ENCODE peak calls at places on chromosome 18, in nine cellular contexts. J is stomach, R is HCT116, X is NB4, Z is uterus, W is ovary, P is A549, M is right lobe of liver, V is GM12878. Q is an unnamed sample.

GRCh38 chr18:59724116-59724515 is 26.9 kb upstream of the CCBE1 start:
- DNase-seq in J (no peak), R (no peak), X (no peak), Z (no peak), W (no peak), P (no peak), M (no peak), V (no peak), Q (no peak)

GRCh38 chr18:12067671-12068070 is 26.0 kb upstream of the ANKRD62 start:
- DNase-seq in J (no peak), R (no peak), X (no peak), Z (no peak), W (no peak), P (no peak), M (no peak), V (no peak), Q (no peak)

GRCh38 chr18:22378672-22379282 is 38.9 kb downstream of the CTAGE1 start:
- DNase-seq in J (peak; percentile 60), R (peak; percentile 39), X (peak; percentile 32), Z (no peak), W (no peak), P (peak; percentile 46), M (no peak), V (no peak), Q (peak; percentile 40)

GRCh38 chr18:2901405-2901989 is 54.7 kb downstream of the EMILIN2 start:
- DNase-seq in J (no peak), R (no peak), X (no peak), Z (peak; percentile 74), W (peak; percentile 58), P (no peak), M (no peak), V (no peak), Q (no peak)

GRCh38 chr18:36441872-36442271 is 144.4 kb downstream of the FHOD3 start:
- DNase-seq in J (no peak), R (no peak), X (no peak), Z (no peak), W (peak; percentile 45), P (no peak), M (no peak), V (no peak), Q (no peak)

GRCh38 chr18:59900222-59901128 is 679 bp downstream of the PMAIP1 start:
- DNase-seq in J (peak; percentile 44), R (no peak), X (peak; percentile 91), Z (peak; percentile 21), W (no peak), P (no peak), M (no peak), V (no peak), Q (no peak)

GRCh38 chr18:23992941-23993280 is 21.6 kb upstream of the TTC39C start:
- DNase-seq in J (no peak), R (no peak), X (no peak), Z (no peak), W (no peak), P (no peak), M (no peak), V (no peak), Q (no peak)

GRCh38 chr18:56696966-56697365 is 45.8 kb downstream of the WDR7 start:
- DNase-seq in J (no peak), R (no peak), X (no peak), Z (no peak), W (no peak), P (peak; percentile 12), M (no peak), V (no peak), Q (no peak)

GRCh38 chr18:37270046-37270665 is 295.4 kb downstream of the CELF4 start:
- DNase-seq in J (peak; percentile 50), R (no peak), X (peak; percentile 59), Z (no peak), W (peak; percentile 43), P (no peak), M (no peak), V (no peak), Q (peak; percentile 43)

GRCh38 chr18:23302852-23303527 is 150.1 kb upstream of the RIOK3 start:
- DNase-seq in J (no peak), R (no peak), X (no peak), Z (no peak), W (no peak), P (no peak), M (no peak), V (no peak), Q (no peak)

GRCh38 chr18:57839942-57840381 is 36.8 kb upstream of the ATP8B1 start:
- DNase-seq in J (no peak), R (no peak), X (no peak), Z (no peak), W (no peak), P (no peak), M (no peak), V (no peak), Q (no peak)

GRCh38 chr18:22546905-22547304 is 129.2 kb upstream of the CTAGE1 start:
- DNase-seq in J (no peak), R (no peak), X (no peak), Z (no peak), W (no peak), P (no peak), M (no peak), V (no peak), Q (peak; percentile 46)

GRCh38 chr18:54116541-54117257 is 107.8 kb downstream of the MBD2 start:
- DNase-seq in J (no peak), R (no peak), X (no peak), Z (no peak), W (no peak), P (no peak), M (no peak), V (no peak), Q (no peak)

GRCh38 chr18:59517446-59518171 is 158.5 kb upstream of the LMAN1 start:
- DNase-seq in J (no peak), R (no peak), X (peak; percentile 1), Z (no peak), W (no peak), P (no peak), M (no peak), V (no peak), Q (no peak)

GRCh38 chr18:42168487-42168886 is 213.5 kb downstream of the PIK3C3 start:
- DNase-seq in J (no peak), R (no peak), X (no peak), Z (no peak), W (no peak), P (no peak), M (no peak), V (no peak), Q (no peak)

GRCh38 chr18:5900249-5900648 is 4.9 kb upstream of the TMEM200C start:
- DNase-seq in J (no peak), R (no peak), X (no peak), Z (no peak), W (no peak), P (peak; percentile 28), M (no peak), V (no peak), Q (no peak)

GRCh38 chr18:55296761-55297160 is 291.2 kb downstream of the TCF4 start:
- DNase-seq in J (no peak), R (no peak), X (no peak), Z (no peak), W (no peak), P (no peak), M (no peak), V (no peak), Q (no peak)

GRCh38 chr18:25005602-25006375 is 346.2 kb downstream of the ZNF521 start:
- DNase-seq in J (no peak), R (no peak), X (no peak), Z (no peak), W (no peak), P (no peak), M (no peak), V (no peak), Q (no peak)

DNA sequence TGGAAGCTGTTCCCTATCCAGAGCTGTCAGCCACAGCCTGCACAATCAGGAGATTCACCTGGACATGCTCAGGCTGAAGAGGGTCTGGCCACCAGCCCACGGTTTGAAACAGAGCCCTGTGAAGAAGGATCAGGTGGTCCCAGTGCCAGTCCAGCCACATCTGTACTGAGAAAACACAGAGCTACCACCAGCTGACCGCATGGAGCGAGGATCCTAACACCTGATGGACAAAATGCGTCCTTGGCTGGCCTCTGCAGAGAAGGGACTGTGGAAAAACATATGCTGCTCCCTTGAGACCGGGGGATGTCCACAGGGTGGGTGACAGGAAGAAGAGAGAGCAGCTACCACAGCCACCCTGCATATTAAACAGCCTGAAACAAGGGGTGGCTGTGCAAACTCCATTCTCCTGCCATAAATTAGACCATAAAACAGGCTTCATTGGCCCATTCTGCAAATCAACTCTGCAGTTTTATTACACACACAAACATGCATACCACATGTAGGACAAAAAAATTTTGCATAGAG is 137.3 kb downstream of the BCL2 start:
- DNase-seq in J (no peak), R (no peak), X (no peak), Z (no peak), W (no peak), P (no peak), M (no peak), V (no peak), Q (no peak)
- H3K4me3 ChIP-seq in J (no peak overlapping the region), R (no peak overlapping the region), X (no peak overlapping the region), Z (no peak overlapping the region), W (no peak overlapping the region), P (no peak overlapping the region), M (no peak overlapping the region), V (peak overlapping the region; percentile 28), Q (no peak overlapping the region)

GRCh38 chr18:48952287-48953095 is 1.7 kb upstream of the SMAD7 start:
- DNase-seq in J (peak; percentile 77), R (no peak), X (peak; percentile 78), Z (peak; percentile 85), W (peak; percentile 80), P (no peak), M (peak; percentile 83), V (no peak), Q (peak; percentile 79)
- TF ChIP-seq POLR2A in J (no peak), R (no peak), X (peak; percentile 34), Z (no peak), W (peak; percentile 37), P (peak; percentile 37), M (peak; percentile 74), V (peak; percentile 57), Q (peak; percentile 87)

GRCh38 chr18:70329076-70329475 is 40.2 kb downstream of the SOCS6 start:
- DNase-seq in J (no peak), R (no peak), X (no peak), Z (no peak), W (no peak), P (no peak), M (no peak), V (no peak), Q (no peak)
- H3K4me3 ChIP-seq in J (no peak overlapping the region), R (no peak overlapping the region), X (no peak overlapping the region), Z (no peak overlapping the region), W (no peak overlapping the region), P (no peak overlapping the region), M (no peak overlapping the region), V (no peak overlapping the region), Q (no peak overlapping the region)

GRCh38 chr18:67783215-67783946 is 266.9 kb upstream of the DSEL start:
- DNase-seq in J (no peak), R (no peak), X (peak; percentile 29), Z (no peak), W (no peak), P (no peak), M (no peak), V (no peak), Q (no peak)

GRCh38 chr18:67776929-67777328 is 260.4 kb upstream of the DSEL start:
- DNase-seq in J (no peak), R (no peak), X (no peak), Z (no peak), W (no peak), P (no peak), M (no peak), V (no peak), Q (no peak)

DNA sequence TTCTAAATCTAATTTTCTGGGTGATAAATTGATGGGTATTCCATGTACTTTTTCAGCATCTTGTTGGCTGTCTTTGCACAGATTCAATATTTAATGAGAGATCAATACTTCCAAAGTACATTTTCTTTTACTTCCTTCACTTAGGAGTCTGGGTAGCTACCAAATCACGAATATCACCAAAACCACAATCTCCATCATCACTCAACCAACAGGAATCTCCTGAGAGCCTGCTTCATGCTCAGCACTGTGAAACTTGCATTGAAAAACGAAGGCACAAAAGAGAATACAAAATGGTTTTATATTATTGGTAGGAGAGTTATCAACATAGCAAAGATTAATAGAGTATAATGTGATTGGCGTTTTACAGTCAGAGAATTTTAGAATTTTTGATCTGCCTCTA is 261.5 kb upstream of the DSEL start:
- DNase-seq in J (no peak), R (no peak), X (no peak), Z (no peak), W (no peak), P (no peak), M (no peak), V (no peak), Q (no peak)
- TF ChIP-seq POLR2A in J (no peak), R (no peak), X (no peak), Z (no peak), W (no peak), P (no peak), M (no peak), V (no peak), Q (no peak)

Q was measured in adrenal gland.